ENCODE peak calls at places on chromosomes 11 and 22, in four cellular contexts. R is foreskin fibroblast, A is tibial artery, U is COR-L47. T is an unnamed sample.

GRCh38 chr11:103729653-103730052 is 306.8 kb upstream of the DDI1 start:
- DNase-seq in R (no peak), A (no peak), U (no peak), T (no peak)

GRCh38 chr22:23058481-23059336 is 11.6 kb upstream of the GNAZ start:
- DNase-seq in R (no peak), A (peak; percentile 9), U (no peak), T (no peak)

GRCh38 chr11:86182976-86183584 is 61.5 kb upstream of the EED start:
- DNase-seq in R (no peak), A (no peak), U (peak; percentile 1), T (peak; percentile 18)

GRCh38 chr22:48318173-48318572 is 1509.5 kb downstream of the BRD1 start:
- DNase-seq in R (no peak), A (no peak), U (no peak), T (no peak)

GRCh38 chr11:93560534-93560933 is 17.3 kb upstream of the SMCO4 start:
- DNase-seq in R (no peak), A (no peak), U (no peak), T (no peak)

GRCh38 chr11:62122076-62122475 is 1.7 kb upstream of the INCENP start:
- DNase-seq in R (no peak), A (no peak), U (no peak), T (no peak)

GRCh38 chr11:955154-956049 is 29.7 kb downstream of the AP2A2 start:
- DNase-seq in R (no peak), A (no peak), U (peak; percentile 19), T (no peak)

GRCh38 chr11:128902515-128903066 is 11.4 kb downstream of the KCNJ5 start:
- DNase-seq in R (peak; percentile 38), A (no peak), U (no peak), T (no peak)

GRCh38 chr11:86999859-87000753 is 37.6 kb upstream of the TMEM135 start:
- DNase-seq in R (no peak), A (no peak), U (no peak), T (no peak)

GRCh38 chr11:34624069-34624468 is 3.2 kb downstream of the EHF start:
- DNase-seq in R (no peak), A (no peak), U (no peak), T (no peak)

GRCh38 chr11:95138448-95138847 is 48.8 kb downstream of the ENDOD1 start:
- DNase-seq in R (peak; percentile 20), A (no peak), U (peak; percentile 13), T (no peak)

GRCh38 chr11:15716550-15716949 is 601.8 kb downstream of the INSC start:
- DNase-seq in R (no peak), A (no peak), U (no peak), T (no peak)

GRCh38 chr11:72721689-72722049 is 30.5 kb downstream of the ARAP1 start:
- DNase-seq in R (no peak), A (no peak), U (no peak), T (no peak)

GRCh38 chr11:24588075-24588474 is 91.2 kb downstream of the LUZP2 start:
- DNase-seq in R (no peak), A (no peak), U (no peak), T (no peak)

GRCh38 chr22:39236321-39237275 is 8.2 kb downstream of the PDGFB start:
- DNase-seq in R (no peak), A (no peak), U (no peak), T (no peak)

GRCh38 chr11:129652828-129653227 is 162.8 kb upstream of the TMEM45B start:
- DNase-seq in R (peak; percentile 67), A (no peak), U (no peak), T (no peak)

GRCh38 chr11:36376315-36376887 is 80.3 kb downstream of the PRR5L start:
- DNase-seq in R (peak; percentile 14), A (peak; percentile 31), U (no peak), T (no peak)

GRCh38 chr11:44690651-44691050 is 36.1 kb upstream of the TSPAN18 start:
- DNase-seq in R (no peak), A (no peak), U (no peak), T (no peak)

GRCh38 chr11:107999759-108000455 is 8.8 kb upstream of the CUL5 start:
- DNase-seq in R (no peak), A (no peak), U (peak; percentile 57), T (peak; percentile 46)

GRCh38 chr11:36469063-36469462 is 41.0 kb downstream of the TRAF6 start:
- DNase-seq in R (no peak), A (no peak), U (no peak), T (no peak)

GRCh38 chr11:48087974-48088681 is 107.8 kb downstream of the PTPRJ start:
- DNase-seq in R (no peak), A (peak; percentile 44), U (peak; percentile 87), T (no peak)

GRCh38 chr11:60765355-60765754 is 8.7 kb downstream of the MS4A15 start:
- DNase-seq in R (no peak), A (no peak), U (no peak), T (no peak)

GRCh38 chr22:18998998-18999397 is 62.9 kb upstream of the PRODH start:
- DNase-seq in R (no peak), A (no peak), U (no peak), T (no peak)

GRCh38 chr22:38578505-38578904 is 8.5 kb upstream of the DMC1 start:
- DNase-seq in R (no peak), A (no peak), U (no peak), T (no peak)

GRCh38 chr11:110878513-110878912 is 166.3 kb upstream of the ARHGAP20 start:
- DNase-seq in R (no peak), A (no peak), U (no peak), T (no peak)

GRCh38 chr11:118276422-118276821 is 12.3 kb upstream of the MPZL2 start:
- DNase-seq in R (no peak), A (no peak), U (no peak), T (no peak)

GRCh38 chr11:19756675-19757475 is 44.2 kb downstream of the NAV2 start:
- DNase-seq in R (no peak), A (no peak), U (no peak), T (no peak)

GRCh38 chr11:72243567-72244316 is at the start of gene PHOX2A:
- DNase-seq in R (no peak), A (no peak), U (no peak), T (peak; percentile 34)

GRCh38 chr11:93740031-93740801 is 1.1 kb downstream of the TAF1D start:
- DNase-seq in R (no peak), A (no peak), U (peak; percentile 24), T (no peak)

GRCh38 chr22:17303840-17304779 is 65.2 kb upstream of the CECR2 start:
- DNase-seq in R (no peak), A (no peak), U (no peak), T (no peak)

GRCh38 chr11:14499178-14499559 is 442 bp downstream of the COPB1 start:
- DNase-seq in R (no peak), A (peak; percentile 28), U (no peak), T (peak; percentile 50)

GRCh38 chr11:122593473-122594420 is 61.8 kb upstream of the UBASH3B start:
- DNase-seq in R (no peak), A (no peak), U (no peak), T (no peak)

GRCh38 chr11:131693756-131694155 is 323.3 kb downstream of the NTM start:
- DNase-seq in R (no peak), A (no peak), U (peak; percentile 56), T (no peak)

GRCh38 chr22:27627444-27627833 is 174.1 kb downstream of the MN1 start:
- DNase-seq in R (no peak), A (no peak), U (no peak), T (no peak)

GRCh38 chr11:67270256-67271211 is 4.3 kb downstream of the GRK2 start:
- DNase-seq in R (no peak), A (peak; percentile 71), U (no peak), T (no peak)

GRCh38 chr11:10913075-10913474 is 55.2 kb upstream of the ZBED5 start:
- DNase-seq in R (no peak), A (no peak), U (no peak), T (no peak)

GRCh38 chr11:89293966-89294679 is 116.4 kb downstream of the TYR start:
- DNase-seq in R (peak; percentile 4), A (no peak), U (no peak), T (no peak)

GRCh38 chr11:17985517-17985916 is 27.3 kb downstream of the SERGEF start:
- DNase-seq in R (no peak), A (no peak), U (peak; percentile 84), T (no peak)

GRCh38 chr11:8832571-8833260 is 78.3 kb upstream of the AKIP1 start:
- DNase-seq in R (peak; percentile 88), A (no peak), U (no peak), T (peak; percentile 15)